ENCODE peak calls at places on chromosomes 11 and 22, in five cellular contexts. A is suprapubic skin, V is osteocyte, O is sigmoid colon, U is fibroblast of pulmonary artery. W is an unnamed sample.

GRCh38 chr11:76823481-76824028 is 37.2 kb upstream of the ACER3 start:
- DNase-seq in U (peak; percentile 94), A (no peak), O (no peak), V (peak; percentile 56), W (no peak)

GRCh38 chr11:19326499-19326898 is 85.8 kb upstream of the E2F8 start:
- DNase-seq in O (no peak), A (no peak), V (no peak), U (peak; percentile 64), W (no peak)

GRCh38 chr22:40599731-40600130 is 36.8 kb downstream of the MRTFA start:
- DNase-seq in O (no peak), A (no peak), U (no peak), V (no peak), W (no peak)

GRCh38 chr22:30881361-30882180 is 87.0 kb downstream of the MORC2 start:
- DNase-seq in U (no peak), A (no peak), O (no peak), V (no peak), W (no peak)

GRCh38 chr11:117688255-117688797 is 108.7 kb downstream of the DSCAML1 start:
- DNase-seq in V (no peak), A (no peak), O (no peak), U (no peak), W (no peak)

GRCh38 chr11:134675983-134676382 is 263.9 kb upstream of the B3GAT1 start:
- DNase-seq in O (peak; percentile 22), V (no peak), U (no peak), A (no peak), W (no peak)

GRCh38 chr11:68709064-68709463 is 24.7 kb downstream of the GAL start:
- DNase-seq in V (no peak), U (no peak), O (no peak), A (no peak), W (no peak)

GRCh38 chr22:19737846-19738663 is 14.7 kb downstream of the GP1BB start:
- DNase-seq in A (no peak), O (no peak), U (no peak), V (no peak), W (no peak)

GRCh38 chr11:46456676-46457432 is 65.3 kb upstream of the CHRM4 start:
- DNase-seq in U (no peak), V (no peak), O (no peak), A (no peak), W (no peak)

GRCh38 chr11:7019500-7020182 is 505 bp downstream of the ZNF214 start:
- DNase-seq in O (peak; percentile 71), V (no peak), U (no peak), A (peak; percentile 65), W (no peak)

GRCh38 chr11:32569313-32569881 is 14.2 kb upstream of the EIF3M start:
- DNase-seq in O (no peak), V (no peak), A (no peak), U (no peak), W (no peak)

GRCh38 chr11:93842461-93842860 is 8.0 kb downstream of the VSTM5 start:
- DNase-seq in V (no peak), U (peak; percentile 48), A (no peak), O (no peak), W (no peak)

GRCh38 chr11:117182551-117182935 is 4.0 kb downstream of the SIDT2 start:
- DNase-seq in V (no peak), U (no peak), O (peak; percentile 61), A (no peak), W (no peak)

GRCh38 chr11:19441752-19442553 is 201.2 kb upstream of the E2F8 start:
- DNase-seq in U (peak; percentile 97), A (no peak), O (no peak), V (no peak), W (peak; percentile 80)

GRCh38 chr11:11738370-11738769 is 103.4 kb upstream of the USP47 start:
- DNase-seq in O (no peak), V (no peak), A (no peak), U (no peak), W (no peak)

GRCh38 chr11:1482581-1483444 is 3.8 kb downstream of the MOB2 start:
- DNase-seq in O (peak; percentile 75), V (no peak), A (peak; percentile 60), U (no peak), W (no peak)

GRCh38 chr22:38282397-38282796 is 9.6 kb upstream of the TMEM184B start:
- DNase-seq in U (no peak), V (no peak), O (no peak), A (no peak), W (no peak)

GRCh38 chr11:31005202-31005601 is 364.3 kb downstream of the DCDC1 start:
- DNase-seq in U (no peak), A (no peak), V (no peak), O (no peak), W (no peak)

GRCh38 chr22:42719133-42719532 is 1.5 kb downstream of the A4GALT start:
- DNase-seq in A (no peak), U (no peak), V (no peak), O (no peak), W (peak; percentile 16)

GRCh38 chr11:47466701-47467250 is 17.8 kb upstream of the RAPSN start:
- DNase-seq in A (no peak), O (peak; percentile 82), V (no peak), U (peak; percentile 72), W (no peak)

GRCh38 chr11:112588252-112588668 is 327.6 kb upstream of the PLET1 start:
- DNase-seq in U (peak; percentile 92), O (peak; percentile 88), A (no peak), V (no peak), W (peak; percentile 48)

GRCh38 chr11:65767406-65767805 is 13.4 kb downstream of the AP5B1 start:
- DNase-seq in A (no peak), V (no peak), O (no peak), U (no peak), W (no peak)

GRCh38 chr11:65766535-65766934 is 14.2 kb downstream of the AP5B1 start:
- DNase-seq in V (peak; percentile 60), O (no peak), A (no peak), U (no peak), W (no peak)

GRCh38 chr11:65764434-65764833 is 16.3 kb downstream of the AP5B1 start:
- DNase-seq in O (no peak), U (no peak), V (peak; percentile 21), A (no peak), W (no peak)
- TF ChIP-seq CTCF in O (no peak), U (no peak), V (no peak), A (no peak), W (no peak)

GRCh38 chr11:133082851-133083488 is 449.3 kb downstream of the OPCML start:
- DNase-seq in A (no peak), O (no peak), V (peak; percentile 92), U (peak; percentile 38), W (peak; percentile 88)
- TF ChIP-seq CTCF in A (peak; percentile 84), O (no peak), V (peak; percentile 97), U (no peak), W (peak; percentile 93)

GRCh38 chr11:16151138-16151537 is 205.2 kb downstream of the SOX6 start:
- DNase-seq in O (no peak), A (no peak), V (no peak), U (no peak), W (no peak)

GRCh38 chr11:16155448-16155847 is 200.9 kb downstream of the SOX6 start:
- DNase-seq in V (no peak), A (no peak), O (no peak), U (no peak), W (no peak)

GRCh38 chr11:16157327-16157726 is 199.0 kb downstream of the SOX6 start:
- DNase-seq in O (no peak), V (no peak), U (no peak), A (no peak), W (no peak)

GRCh38 chr11:16154715-16155396 is 201.5 kb downstream of the SOX6 start:
- DNase-seq in V (no peak), A (no peak), U (peak; percentile 11), O (no peak), W (no peak)

DNA sequence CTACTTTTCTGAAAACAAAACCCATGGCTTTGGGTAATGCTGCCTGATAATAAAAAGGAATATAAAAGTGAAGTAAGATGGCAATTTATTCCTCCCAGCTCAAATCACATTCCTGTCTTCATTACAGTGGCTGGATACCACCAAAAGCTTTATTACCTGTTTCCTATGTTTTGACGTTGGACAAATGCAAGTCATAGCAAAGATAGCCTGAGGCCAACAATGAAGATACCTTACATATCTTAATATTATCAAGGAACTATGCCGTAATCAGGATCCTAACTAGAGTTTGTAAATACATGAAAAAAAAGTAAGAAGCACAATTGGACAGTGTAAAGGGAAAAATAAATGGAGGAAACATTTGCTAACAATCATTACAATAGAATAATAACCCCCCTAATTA is 202.4 kb downstream of the SOX6 start:
- DNase-seq in V (no peak), A (no peak), O (no peak), U (no peak), W (no peak)
- TF ChIP-seq CTCF in V (no peak), A (no peak), O (no peak), U (no peak), W (no peak)

GRCh38 chr11:72222907-72223614 is 1.5 kb upstream of the INPPL1 start:
- DNase-seq in U (peak; percentile 91), V (peak; percentile 98), O (peak; percentile 98), A (peak; percentile 95), W (peak; percentile 93)
- TF ChIP-seq CTCF in U (peak; percentile 13), V (peak; percentile 60), O (no peak), A (no peak), W (no peak)

GRCh38 chr11:74487875-74488274 is 5.6 kb downstream of the LIPT2 start:
- DNase-seq in U (no peak), V (peak; percentile 34), A (no peak), O (no peak), W (no peak)
- TF ChIP-seq CTCF in U (peak; percentile 6), V (no peak), A (no peak), O (no peak), W (no peak)